ENCODE peak calls at places on chromosome 17, in four cellular contexts. One of them, this sample, is unnamed.

GRCh38 chr17:79826210-79826680 is 13.0 kb downstream of the CBX4 start:
- DNase-seq in H1: no peak
- DNase-seq in CD8-positive, alpha-beta memory T cell: no peak
- DNase-seq in PC-3: no peak
- DNase-seq in this sample: no peak

GRCh38 chr17:33284022-33284421 is 9.1 kb downstream of the ASIC2 start:
- DNase-seq in CD8-positive, alpha-beta memory T cell: no peak
- DNase-seq in H1: no peak
- DNase-seq in PC-3: peak
- DNase-seq in this sample: no peak

GRCh38 chr17:36933174-36934143 is 3.8 kb upstream of the LHX1 start:
- DNase-seq in H1: no peak
- DNase-seq in CD8-positive, alpha-beta memory T cell: no peak
- DNase-seq in PC-3: no peak
- DNase-seq in this sample: no peak

GRCh38 chr17:81432873-81433451 is 37.7 kb downstream of the BAHCC1 start:
- DNase-seq in PC-3: peak
- DNase-seq in H1: no peak
- DNase-seq in CD8-positive, alpha-beta memory T cell: no peak
- DNase-seq in this sample: no peak

GRCh38 chr17:27782791-27783206 is 17.5 kb downstream of the NOS2 start:
- DNase-seq in H1: no peak
- DNase-seq in PC-3: no peak
- DNase-seq in CD8-positive, alpha-beta memory T cell: no peak
- DNase-seq in this sample: no peak

GRCh38 chr17:3683054-3683511 is 12.9 kb downstream of the P2RX5 start:
- DNase-seq in CD8-positive, alpha-beta memory T cell: peak
- DNase-seq in PC-3: peak
- DNase-seq in H1: peak
- DNase-seq in this sample: peak

GRCh38 chr17:4341616-4341977 is 24.9 kb downstream of the UBE2G1 start:
- DNase-seq in CD8-positive, alpha-beta memory T cell: no peak
- DNase-seq in PC-3: no peak
- DNase-seq in H1: no peak
- DNase-seq in this sample: no peak

GRCh38 chr17:48611681-48612455 is 1.1 kb upstream of the HOXB7 start:
- DNase-seq in CD8-positive, alpha-beta memory T cell: no peak
- DNase-seq in H1: no peak
- DNase-seq in PC-3: no peak
- DNase-seq in this sample: no peak

GRCh38 chr17:49836111-49837030 is 11.5 kb downstream of the TAC4 start:
- DNase-seq in H1: no peak
- DNase-seq in PC-3: no peak
- DNase-seq in CD8-positive, alpha-beta memory T cell: no peak
- DNase-seq in this sample: no peak

GRCh38 chr17:78342438-78343098 is 17.3 kb downstream of the SOCS3 start:
- DNase-seq in PC-3: peak
- DNase-seq in CD8-positive, alpha-beta memory T cell: no peak
- DNase-seq in H1: no peak
- DNase-seq in this sample: no peak